ENCODE peak calls at places on chromosomes 5 and 9, in six cellular contexts. One of them, this sample, is unnamed. For H3K36me3, the result is how much of the 10 kb centered on the place peaks cover.

GRCh38 chr9:70411930-70412677 is 2.4 kb downstream of the KLF9 start:
- DNase-seq in sigmoid colon: peak
- DNase-seq in neuronal stem cell: no peak
- DNase-seq in OCI-LY7: no peak
- DNase-seq in mesendoderm: peak
- DNase-seq in right atrium auricular region: peak
- DNase-seq in this sample: no peak

GRCh38 chr5:157827429-157827828 is 31.5 kb downstream of the CLINT1 start:
- DNase-seq in sigmoid colon: no peak
- DNase-seq in neuronal stem cell: no peak
- DNase-seq in OCI-LY7: no peak
- DNase-seq in mesendoderm: no peak
- DNase-seq in right atrium auricular region: no peak
- DNase-seq in this sample: no peak

GRCh38 chr9:38003230-38003629 is 65.8 kb downstream of the SHB start:
- DNase-seq in sigmoid colon: no peak
- DNase-seq in neuronal stem cell: no peak
- DNase-seq in OCI-LY7: no peak
- DNase-seq in mesendoderm: no peak
- DNase-seq in right atrium auricular region: no peak
- DNase-seq in this sample: no peak

GRCh38 chr9:97487107-97487506 is 14.4 kb upstream of the TMOD1 start:
- DNase-seq in sigmoid colon: no peak
- DNase-seq in neuronal stem cell: no peak
- DNase-seq in OCI-LY7: no peak
- DNase-seq in mesendoderm: peak
- DNase-seq in right atrium auricular region: no peak
- DNase-seq in this sample: no peak

GRCh38 chr5:172303090-172303995 is 19.8 kb upstream of the UBTD2 start:
- DNase-seq in sigmoid colon: no peak
- DNase-seq in neuronal stem cell: no peak
- DNase-seq in OCI-LY7: no peak
- DNase-seq in mesendoderm: peak
- DNase-seq in right atrium auricular region: no peak
- DNase-seq in this sample: no peak

GRCh38 chr9:90141723-90142122 is 500.9 kb downstream of the DIRAS2 start:
- DNase-seq in sigmoid colon: no peak
- DNase-seq in neuronal stem cell: no peak
- DNase-seq in OCI-LY7: peak
- DNase-seq in mesendoderm: peak
- DNase-seq in right atrium auricular region: no peak
- DNase-seq in this sample: no peak

GRCh38 chr5:43312076-43312620 is 1.1 kb downstream of the HMGCS1 start:
- DNase-seq in sigmoid colon: no peak
- DNase-seq in neuronal stem cell: no peak
- DNase-seq in OCI-LY7: peak
- DNase-seq in mesendoderm: no peak
- DNase-seq in right atrium auricular region: no peak
- DNase-seq in this sample: no peak

GRCh38 chr9:98328141-98328540 is 72.7 kb upstream of the TBC1D2 start:
- DNase-seq in sigmoid colon: no peak
- DNase-seq in neuronal stem cell: no peak
- DNase-seq in OCI-LY7: no peak
- DNase-seq in mesendoderm: no peak
- DNase-seq in right atrium auricular region: peak
- DNase-seq in this sample: no peak

GRCh38 chr5:116382025-116382873 is 192.4 kb downstream of the SEMA6A start:
- DNase-seq in sigmoid colon: no peak
- DNase-seq in neuronal stem cell: no peak
- DNase-seq in OCI-LY7: no peak
- DNase-seq in mesendoderm: no peak
- DNase-seq in right atrium auricular region: no peak
- DNase-seq in this sample: no peak

GRCh38 chr5:55232985-55233928 is at the start of gene CCNO:
- DNase-seq in sigmoid colon: peak
- DNase-seq in neuronal stem cell: peak
- DNase-seq in OCI-LY7: peak
- DNase-seq in mesendoderm: peak
- DNase-seq in right atrium auricular region: no peak
- DNase-seq in this sample: peak

GRCh38 chr9:71191708-71192107 is 70.3 kb upstream of the TRPM3 start:
- DNase-seq in sigmoid colon: no peak
- DNase-seq in neuronal stem cell: no peak
- DNase-seq in OCI-LY7: no peak
- DNase-seq in mesendoderm: peak
- DNase-seq in right atrium auricular region: no peak
- DNase-seq in this sample: no peak

GRCh38 chr5:124806026-124806856 is 59.8 kb upstream of the ZNF608 start:
- DNase-seq in sigmoid colon: peak
- DNase-seq in neuronal stem cell: peak
- DNase-seq in OCI-LY7: no peak
- DNase-seq in mesendoderm: peak
- DNase-seq in right atrium auricular region: peak
- DNase-seq in this sample: no peak

GRCh38 chr5:19616821-19617220 is 371.2 kb downstream of the CDH18 start:
- DNase-seq in sigmoid colon: no peak
- DNase-seq in neuronal stem cell: no peak
- DNase-seq in OCI-LY7: no peak
- DNase-seq in mesendoderm: no peak
- DNase-seq in right atrium auricular region: no peak
- DNase-seq in this sample: no peak
- H3K36me3 ChIP-seq in sigmoid colon: under half
- H3K36me3 ChIP-seq in neuronal stem cell: under half
- H3K36me3 ChIP-seq in OCI-LY7: under half
- H3K36me3 ChIP-seq in mesendoderm: under half
- H3K36me3 ChIP-seq in right atrium auricular region: under half
- H3K36me3 ChIP-seq in this sample: under half

GRCh38 chr5:128158342-128158741 is 74.8 kb downstream of the SLC12A2 start:
- DNase-seq in sigmoid colon: no peak
- DNase-seq in neuronal stem cell: no peak
- DNase-seq in OCI-LY7: no peak
- DNase-seq in mesendoderm: no peak
- DNase-seq in right atrium auricular region: no peak
- DNase-seq in this sample: no peak
- H3K36me3 ChIP-seq in sigmoid colon: half or more
- H3K36me3 ChIP-seq in neuronal stem cell: under half
- H3K36me3 ChIP-seq in OCI-LY7: half or more
- H3K36me3 ChIP-seq in mesendoderm: under half
- H3K36me3 ChIP-seq in right atrium auricular region: under half
- H3K36me3 ChIP-seq in this sample: under half

GRCh38 chr5:403995-404394 is 39.0 kb upstream of the EXOC3 start:
- DNase-seq in sigmoid colon: peak
- DNase-seq in neuronal stem cell: no peak
- DNase-seq in OCI-LY7: no peak
- DNase-seq in mesendoderm: no peak
- DNase-seq in right atrium auricular region: peak
- DNase-seq in this sample: no peak

GRCh38 chr5:402615-403359 is 40.2 kb upstream of the EXOC3 start:
- DNase-seq in sigmoid colon: peak
- DNase-seq in neuronal stem cell: no peak
- DNase-seq in OCI-LY7: no peak
- DNase-seq in mesendoderm: no peak
- DNase-seq in right atrium auricular region: peak
- DNase-seq in this sample: no peak

GRCh38 chr5:399296-400281 is 43.4 kb upstream of the EXOC3 start:
- DNase-seq in sigmoid colon: peak
- DNase-seq in neuronal stem cell: peak
- DNase-seq in OCI-LY7: no peak
- DNase-seq in mesendoderm: peak
- DNase-seq in right atrium auricular region: peak
- DNase-seq in this sample: no peak

GRCh38 chr5:400282-401215 is 42.4 kb upstream of the EXOC3 start:
- DNase-seq in sigmoid colon: peak
- DNase-seq in neuronal stem cell: no peak
- DNase-seq in OCI-LY7: no peak
- DNase-seq in mesendoderm: no peak
- DNase-seq in right atrium auricular region: peak
- DNase-seq in this sample: no peak

GRCh38 chr5:401216-402034 is 41.6 kb upstream of the EXOC3 start:
- DNase-seq in sigmoid colon: peak
- DNase-seq in neuronal stem cell: no peak
- DNase-seq in OCI-LY7: no peak
- DNase-seq in mesendoderm: no peak
- DNase-seq in right atrium auricular region: peak
- DNase-seq in this sample: no peak
- H3K36me3 ChIP-seq in sigmoid colon: under half
- H3K36me3 ChIP-seq in neuronal stem cell: under half
- H3K36me3 ChIP-seq in OCI-LY7: under half
- H3K36me3 ChIP-seq in mesendoderm: under half
- H3K36me3 ChIP-seq in right atrium auricular region: under half
- H3K36me3 ChIP-seq in this sample: under half

GRCh38 chr9:128627906-128628305 is 28.7 kb downstream of the DYNC2I2 start:
- DNase-seq in sigmoid colon: no peak
- DNase-seq in neuronal stem cell: no peak
- DNase-seq in OCI-LY7: no peak
- DNase-seq in mesendoderm: no peak
- DNase-seq in right atrium auricular region: no peak
- DNase-seq in this sample: no peak

GRCh38 chr9:128628471-128629048 is 28.1 kb downstream of the DYNC2I2 start:
- DNase-seq in sigmoid colon: peak
- DNase-seq in neuronal stem cell: no peak
- DNase-seq in OCI-LY7: no peak
- DNase-seq in mesendoderm: peak
- DNase-seq in right atrium auricular region: peak
- DNase-seq in this sample: peak

GRCh38 chr9:128627127-128627715 is 29.4 kb downstream of the DYNC2I2 start:
- DNase-seq in sigmoid colon: peak
- DNase-seq in neuronal stem cell: no peak
- DNase-seq in OCI-LY7: no peak
- DNase-seq in mesendoderm: no peak
- DNase-seq in right atrium auricular region: no peak
- DNase-seq in this sample: no peak

GRCh38 chr9:128629852-128630545 is 26.6 kb downstream of the DYNC2I2 start:
- DNase-seq in sigmoid colon: peak
- DNase-seq in neuronal stem cell: no peak
- DNase-seq in OCI-LY7: no peak
- DNase-seq in mesendoderm: no peak
- DNase-seq in right atrium auricular region: no peak
- DNase-seq in this sample: no peak

DNA sequence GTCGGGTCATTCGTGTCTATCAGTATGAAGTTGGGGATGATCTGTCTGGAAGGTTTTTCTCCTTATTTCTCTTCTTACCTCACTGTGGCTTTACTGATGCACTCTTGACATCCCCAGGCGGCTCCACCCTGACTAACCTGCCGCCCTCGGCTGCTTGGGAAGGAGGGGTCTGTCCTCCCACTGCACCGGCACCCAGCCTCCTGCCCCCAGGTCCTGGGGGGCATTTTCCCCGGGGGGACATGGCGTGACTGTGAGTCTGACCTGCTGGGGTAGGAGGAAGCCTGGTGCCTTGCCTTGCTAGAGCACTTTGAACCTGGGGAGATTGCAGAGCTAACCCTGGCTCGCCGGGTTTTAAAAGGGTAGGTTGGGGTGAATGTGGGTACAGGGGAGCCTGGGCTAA is 27.5 kb downstream of the DYNC2I2 start:
- DNase-seq in sigmoid colon: peak
- DNase-seq in neuronal stem cell: no peak
- DNase-seq in OCI-LY7: no peak
- DNase-seq in mesendoderm: no peak
- DNase-seq in right atrium auricular region: no peak
- DNase-seq in this sample: no peak
- H3K36me3 ChIP-seq in sigmoid colon: half or more
- H3K36me3 ChIP-seq in neuronal stem cell: half or more
- H3K36me3 ChIP-seq in OCI-LY7: half or more
- H3K36me3 ChIP-seq in mesendoderm: under half
- H3K36me3 ChIP-seq in right atrium auricular region: half or more
- H3K36me3 ChIP-seq in this sample: under half